ENCODE peak calls at places on chromosomes 4 and X, in seven cellular contexts. B is brain microvascular endothelial cell, O is HCT116, T is stomach, W is AG09309, F is heart right ventricle, P is psoas muscle. J is an unnamed sample.

GRCh38 chr4:139207247-139207646 is 30.2 kb upstream of the ELF2 start:
- DNase-seq in B (no peak), O (no peak), T (no peak), W (no peak), F (no peak), P (no peak), J (no peak)

GRCh38 chr4:112968456-112969159 is 80.8 kb upstream of the ANK2 start:
- DNase-seq in B (peak), O (no peak), T (no peak), W (no peak), F (no peak), P (no peak), J (peak)

GRCh38 chrX:24260827-24261550 is 52.9 kb downstream of the SUPT20HL2 start:
- DNase-seq in B (peak), O (no peak), T (no peak), W (no peak), F (no peak), P (no peak), J (peak)

GRCh38 chr4:166386491-166387367 is 513.7 kb downstream of the TLL1 start:
- DNase-seq in B (no peak), O (no peak), T (no peak), W (no peak), F (no peak), P (no peak), J (no peak)

GRCh38 chr4:179893967-179894590 is 2349.1 kb upstream of the TENM3 start:
- DNase-seq in B (no peak), O (no peak), T (no peak), W (no peak), F (no peak), P (no peak), J (no peak)

GRCh38 chrX:24153796-24154189 is 4.3 kb downstream of the ZFX start:
- DNase-seq in B (no peak), O (no peak), T (no peak), W (no peak), F (no peak), P (no peak), J (no peak)

GRCh38 chr4:48017108-48017527 is 546 bp downstream of the NIPAL1 start:
- DNase-seq in B (peak), O (peak), T (peak), W (no peak), F (no peak), P (peak), J (peak)

GRCh38 chr4:22190855-22191254 is 242.3 kb upstream of the KCNIP4 start:
- DNase-seq in B (peak), O (no peak), T (no peak), W (peak), F (no peak), P (no peak), J (peak)

GRCh38 chr4:145230726-145231125 is 50.3 kb upstream of the OTUD4 start:
- DNase-seq in B (no peak), O (no peak), T (no peak), W (peak), F (no peak), P (no peak), J (no peak)

GRCh38 chr4:89469930-89470375 is 162.4 kb upstream of the GPRIN3 start:
- DNase-seq in B (peak), O (no peak), T (no peak), W (peak), F (no peak), P (no peak), J (peak)

GRCh38 chr4:36006226-36006625 is 238.1 kb downstream of the ARAP2 start:
- DNase-seq in B (no peak), O (no peak), T (no peak), W (no peak), F (no peak), P (no peak), J (peak)

GRCh38 chrX:69396916-69397315 is 107.2 kb upstream of the NALF2 start:
- DNase-seq in B (no peak), O (no peak), T (no peak), W (no peak), F (no peak), P (no peak), J (no peak)

GRCh38 chr4:185276036-185276435 is 66.6 kb downstream of the SNX25 start:
- DNase-seq in B (peak), O (no peak), T (no peak), W (no peak), F (no peak), P (no peak), J (peak)

GRCh38 chr4:21083413-21083812 is 383.2 kb downstream of the PACRGL start:
- DNase-seq in B (no peak), O (no peak), T (no peak), W (no peak), F (no peak), P (no peak), J (no peak)

GRCh38 chr4:74111990-74112389 is 13.0 kb upstream of the CXCL2 start:
- DNase-seq in B (peak), O (no peak), T (no peak), W (no peak), F (no peak), P (no peak), J (peak)

GRCh38 chr4:19375931-19376330 is 875.8 kb upstream of the SLIT2 start:
- DNase-seq in B (no peak), O (no peak), T (no peak), W (no peak), F (no peak), P (no peak), J (no peak)

GRCh38 chr4:128394778-128395177 is 107.2 kb upstream of the PGRMC2 start:
- DNase-seq in B (no peak), O (no peak), T (no peak), W (no peak), F (no peak), P (peak), J (peak)

GRCh38 chr4:129335263-129335662 is 239.3 kb downstream of the C4orf33 start:
- DNase-seq in B (no peak), O (no peak), T (no peak), W (no peak), F (no peak), P (no peak), J (no peak)

GRCh38 chrX:37509349-37509748 is 62.1 kb upstream of the LANCL3 start:
- DNase-seq in B (peak), O (no peak), T (no peak), W (no peak), F (no peak), P (no peak), J (peak)

DNA sequence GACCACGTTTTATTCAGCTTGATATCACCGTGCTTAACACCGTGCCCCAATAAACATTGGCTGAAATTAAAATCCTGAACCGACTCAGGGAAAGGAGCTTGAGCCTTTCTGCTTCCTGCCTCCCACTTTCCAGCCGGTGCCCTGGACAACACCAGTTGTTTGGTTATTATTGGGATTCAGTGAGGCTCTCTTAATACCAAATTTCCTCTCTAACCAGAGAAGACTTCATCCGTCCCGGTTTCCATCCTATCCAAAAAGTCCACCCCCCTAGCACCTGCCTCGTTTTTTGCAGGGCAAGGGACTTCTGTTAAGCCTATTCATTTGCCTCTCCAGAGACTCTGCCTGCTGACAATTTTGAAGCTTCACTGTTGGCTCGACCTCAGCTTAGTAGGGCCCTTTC is 649 bp upstream of the PRSS12 start:
- DNase-seq in B (no peak), O (no peak), T (no peak), W (no peak), F (no peak), P (no peak), J (no peak)
- H3K4me3 ChIP-seq in B (peak), O (peak), T (peak), W (peak), F (no peak), P (peak), J (peak)

GRCh38 chrX:112731793-112732192 is 52.1 kb upstream of the LHFPL1 start:
- DNase-seq in B (no peak), O (no peak), T (no peak), W (no peak), F (no peak), P (no peak), J (peak)
- TF ChIP-seq CTCF in B (peak), O (peak), T (no peak), W (peak), F (no peak), P (peak), J (peak)

DNA sequence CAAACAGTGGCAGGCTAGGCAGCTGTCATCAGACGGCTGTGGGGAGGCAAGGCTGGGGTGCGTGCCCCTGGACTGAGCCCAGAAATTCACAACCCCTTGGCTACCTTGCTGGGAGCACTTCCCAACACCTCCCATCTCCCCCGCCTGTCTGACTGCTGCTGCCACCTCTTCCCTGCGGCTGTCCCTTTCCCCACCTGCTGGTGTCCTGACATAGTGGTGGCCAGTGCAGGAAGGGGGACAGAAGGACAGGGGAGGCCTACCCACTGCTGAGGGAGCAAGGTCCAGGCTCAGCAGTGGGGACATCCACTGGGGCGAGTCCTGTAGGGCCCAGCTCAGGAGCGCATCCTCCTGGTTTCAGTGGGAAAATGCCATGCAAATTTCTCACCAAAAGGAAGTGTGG is 3.4 kb downstream of the ABCD1 start:
- DNase-seq in B (no peak), O (no peak), T (no peak), W (no peak), F (no peak), P (no peak), J (no peak)
- H3K4me3 ChIP-seq in B (no peak), O (no peak), T (no peak), W (no peak), F (no peak), P (peak), J (no peak)

GRCh38 chr4:102501176-102501634 is at the start of gene NFKB1:
- DNase-seq in B (peak), O (no peak), T (peak), W (peak), F (peak), P (peak), J (peak)

GRCh38 chr4:102504941-102505340 is 3.8 kb downstream of the NFKB1 start:
- DNase-seq in B (no peak), O (no peak), T (no peak), W (no peak), F (no peak), P (no peak), J (no peak)

GRCh38 chr4:102503831-102504786 is 3.0 kb downstream of the NFKB1 start:
- DNase-seq in B (no peak), O (no peak), T (no peak), W (no peak), F (no peak), P (no peak), J (no peak)

GRCh38 chr4:102501635-102502382 is 650 bp downstream of the NFKB1 start:
- DNase-seq in B (peak), O (peak), T (peak), W (peak), F (peak), P (peak), J (peak)

DNA sequence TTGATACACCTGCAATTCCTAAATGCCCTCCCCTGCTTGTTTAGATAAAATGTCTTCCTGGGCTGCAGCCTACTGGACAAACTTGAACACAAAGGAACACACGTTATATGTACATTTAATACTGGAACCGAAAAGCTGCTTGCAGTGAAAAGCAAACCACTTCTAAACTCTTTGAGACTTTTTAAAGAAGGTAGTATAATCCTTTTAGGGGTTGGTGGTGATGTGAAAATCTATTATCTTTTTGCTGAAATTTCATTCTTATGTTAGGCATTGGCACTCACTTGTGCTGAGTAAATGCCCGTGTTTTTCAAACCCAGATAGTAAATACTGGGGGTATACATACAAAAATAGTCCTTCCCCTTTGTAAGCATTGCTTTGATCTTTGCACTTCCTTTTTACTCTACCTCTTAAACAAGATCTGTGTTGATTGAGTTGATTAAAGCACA is 2.2 kb downstream of the NFKB1 start:
- DNase-seq in B (no peak), O (no peak), T (no peak), W (no peak), F (no peak), P (no peak), J (no peak)
- TF ChIP-seq CTCF in B (no peak), O (no peak), T (no peak), W (no peak), F (no peak), P (no peak), J (no peak)

GRCh38 chr4:70996014-70996353 is 2.5 kb downstream of the DCK start:
- DNase-seq in B (no peak), O (no peak), T (no peak), W (no peak), F (no peak), P (no peak), J (no peak)
- H3K4me3 ChIP-seq in B (no peak), O (no peak), T (no peak), W (no peak), F (peak), P (no peak), J (no peak)